ENCODE peak calls at places on chromosomes 12 and 14, in six cellular contexts. One of them, this sample, is unnamed.

GRCh38 chr12:93571360-93571853 is 1.1 kb upstream of the SOCS2 start:
- DNase-seq in CD4-positive, alpha-beta memory T cell: peak; percentile 55
- DNase-seq in BE2C: peak; percentile 67
- DNase-seq in lung: peak; percentile 71
- DNase-seq in PC-3: peak; percentile 63
- DNase-seq in tibial artery: peak; percentile 84
- DNase-seq in this sample: peak; percentile 77

GRCh38 chr12:104648746-104649145 is 192.0 kb downstream of the CHST11 start:
- DNase-seq in PC-3: no peak
- DNase-seq in lung: no peak
- DNase-seq in BE2C: no peak
- DNase-seq in tibial artery: no peak
- DNase-seq in CD4-positive, alpha-beta memory T cell: no peak
- DNase-seq in this sample: no peak

GRCh38 chr12:72272731-72273498 is 745 bp downstream of the TRHDE start:
- DNase-seq in CD4-positive, alpha-beta memory T cell: no peak
- DNase-seq in BE2C: no peak
- DNase-seq in lung: no peak
- DNase-seq in tibial artery: peak; percentile 60
- DNase-seq in PC-3: peak; percentile 21
- DNase-seq in this sample: peak; percentile 6

GRCh38 chr12:108542320-108542719 is 18.7 kb downstream of the SART3 start:
- DNase-seq in PC-3: no peak
- DNase-seq in tibial artery: no peak
- DNase-seq in CD4-positive, alpha-beta memory T cell: no peak
- DNase-seq in BE2C: no peak
- DNase-seq in lung: no peak
- DNase-seq in this sample: no peak

GRCh38 chr12:111076199-111076598 is 155.8 kb upstream of the MYL2 start:
- DNase-seq in tibial artery: no peak
- DNase-seq in CD4-positive, alpha-beta memory T cell: no peak
- DNase-seq in lung: no peak
- DNase-seq in PC-3: no peak
- DNase-seq in BE2C: no peak
- DNase-seq in this sample: no peak

GRCh38 chr14:60363275-60363674 is 114.3 kb downstream of the PPM1A start:
- DNase-seq in tibial artery: no peak
- DNase-seq in BE2C: no peak
- DNase-seq in lung: no peak
- DNase-seq in CD4-positive, alpha-beta memory T cell: no peak
- DNase-seq in PC-3: peak; percentile 96
- DNase-seq in this sample: no peak

GRCh38 chr12:91804533-91804932 is 341.1 kb downstream of the BTG1 start:
- DNase-seq in BE2C: no peak
- DNase-seq in PC-3: peak; percentile 39
- DNase-seq in tibial artery: no peak
- DNase-seq in CD4-positive, alpha-beta memory T cell: no peak
- DNase-seq in lung: no peak
- DNase-seq in this sample: no peak

GRCh38 chr12:128290938-128291337 is 24.0 kb downstream of the TMEM132C start:
- DNase-seq in BE2C: no peak
- DNase-seq in PC-3: no peak
- DNase-seq in CD4-positive, alpha-beta memory T cell: no peak
- DNase-seq in lung: no peak
- DNase-seq in tibial artery: no peak
- DNase-seq in this sample: no peak

GRCh38 chr12:87120440-87120839 is 864.2 kb upstream of the MGAT4C start:
- DNase-seq in tibial artery: no peak
- DNase-seq in lung: no peak
- DNase-seq in PC-3: peak; percentile 84
- DNase-seq in CD4-positive, alpha-beta memory T cell: no peak
- DNase-seq in BE2C: peak; percentile 40
- DNase-seq in this sample: peak; percentile 37

DNA sequence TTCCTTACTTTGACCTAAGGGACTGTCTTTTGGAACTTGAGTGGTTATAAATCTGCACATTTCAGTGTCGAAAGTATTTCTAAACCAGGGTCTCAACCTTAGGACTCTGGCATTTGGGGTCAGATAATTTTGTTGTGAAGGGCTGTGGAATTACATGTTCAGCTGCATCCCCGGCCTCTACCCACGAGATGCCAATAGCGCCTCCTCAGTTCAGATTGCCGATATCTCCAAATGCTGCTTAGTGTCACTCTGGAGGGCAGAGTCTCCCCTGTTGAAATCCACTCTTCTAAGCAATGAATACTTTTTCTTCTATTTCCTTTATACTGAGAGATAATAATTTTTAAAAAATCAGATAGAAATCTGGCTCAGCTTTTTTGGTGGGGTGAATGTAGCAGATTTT is 379.4 kb upstream of the RGS6 start:
- DNase-seq in BE2C: no peak
- DNase-seq in tibial artery: no peak
- DNase-seq in CD4-positive, alpha-beta memory T cell: no peak
- DNase-seq in lung: no peak
- DNase-seq in PC-3: no peak
- DNase-seq in this sample: no peak
- H3K4me1 ChIP-seq in BE2C: peaks cover 6% of the 10 kb centered on the region
- H3K4me1 ChIP-seq in tibial artery: peaks cover 29% of the 10 kb centered on the region
- H3K4me1 ChIP-seq in CD4-positive, alpha-beta memory T cell: peaks cover 51% of the 10 kb centered on the region
- H3K4me1 ChIP-seq in lung: peaks cover 2% of the 10 kb centered on the region
- H3K4me1 ChIP-seq in PC-3: no peaks in the 10 kb centered on the region
- H3K4me1 ChIP-seq in this sample: peaks cover 28% of the 10 kb centered on the region

DNA sequence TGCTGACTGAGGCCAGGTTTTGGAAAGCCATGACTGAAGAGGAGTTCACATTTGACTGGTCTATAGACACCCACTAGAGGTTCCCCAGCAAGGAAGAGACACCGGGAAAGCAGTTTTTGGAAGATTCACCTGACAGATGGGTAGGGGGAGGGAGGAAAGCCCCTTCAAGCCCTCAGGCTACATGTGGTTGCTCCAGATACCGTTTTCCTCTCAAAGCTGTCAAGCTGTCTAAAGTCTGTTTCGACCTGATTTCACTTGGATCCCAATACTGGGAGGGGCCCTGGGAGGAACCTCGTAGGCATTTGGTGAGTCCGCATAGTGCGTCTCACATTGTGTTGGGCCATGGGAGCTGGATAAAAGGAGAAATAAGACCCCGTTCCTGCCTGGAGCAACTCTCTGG is 1.7 kb upstream of the LRP1 start:
- DNase-seq in lung: no peak
- DNase-seq in PC-3: no peak
- DNase-seq in tibial artery: no peak
- DNase-seq in BE2C: no peak
- DNase-seq in CD4-positive, alpha-beta memory T cell: no peak
- DNase-seq in this sample: no peak
- H3K4me3 ChIP-seq in lung: no peak overlapping the region
- H3K4me3 ChIP-seq in PC-3: peak overlapping the region; percentile 94
- H3K4me3 ChIP-seq in tibial artery: peak overlapping the region; percentile 94
- H3K4me3 ChIP-seq in BE2C: no peak overlapping the region
- H3K4me3 ChIP-seq in CD4-positive, alpha-beta memory T cell: no peak overlapping the region
- H3K4me3 ChIP-seq in this sample: no peak overlapping the region

GRCh38 chr12:46530373-46531056 is 157.9 kb upstream of the SLC38A2 start:
- DNase-seq in lung: no peak
- DNase-seq in PC-3: no peak
- DNase-seq in BE2C: no peak
- DNase-seq in CD4-positive, alpha-beta memory T cell: no peak
- DNase-seq in tibial artery: no peak
- DNase-seq in this sample: no peak
- H3K27me3 ChIP-seq in lung: no peaks in the 10 kb centered on the region
- H3K27me3 ChIP-seq in PC-3: no peaks in the 10 kb centered on the region
- H3K27me3 ChIP-seq in BE2C: no peaks in the 10 kb centered on the region
- H3K27me3 ChIP-seq in CD4-positive, alpha-beta memory T cell: no peaks in the 10 kb centered on the region
- H3K27me3 ChIP-seq in tibial artery: no peaks in the 10 kb centered on the region
- H3K27me3 ChIP-seq in this sample: no peaks in the 10 kb centered on the region

DNA sequence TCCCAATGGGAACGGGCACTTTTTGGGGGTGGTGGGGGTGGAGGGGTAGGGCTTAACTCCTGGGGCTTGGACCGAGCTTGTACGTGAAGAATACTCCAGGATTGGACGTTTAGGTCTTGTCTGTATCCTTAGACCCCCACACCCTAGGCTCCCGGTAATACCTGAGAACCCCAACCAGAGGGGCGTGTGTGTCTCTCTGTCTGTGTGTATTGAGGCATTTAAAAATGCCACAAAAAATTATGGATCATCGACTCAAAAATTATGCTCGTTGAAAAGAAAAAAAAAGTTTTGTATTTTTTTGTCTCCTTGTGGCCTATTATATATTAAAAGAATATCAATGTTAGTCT is 456 bp downstream of the PPFIBP1 start:
- DNase-seq in PC-3: no peak
- DNase-seq in BE2C: no peak
- DNase-seq in lung: no peak
- DNase-seq in CD4-positive, alpha-beta memory T cell: no peak
- DNase-seq in tibial artery: no peak
- DNase-seq in this sample: no peak
- H3K4me1 ChIP-seq in PC-3: peaks cover 17% of the 10 kb centered on the region
- H3K4me1 ChIP-seq in BE2C: peaks cover 17% of the 10 kb centered on the region
- H3K4me1 ChIP-seq in lung: peaks cover 9% of the 10 kb centered on the region
- H3K4me1 ChIP-seq in CD4-positive, alpha-beta memory T cell: peaks cover 17% of the 10 kb centered on the region
- H3K4me1 ChIP-seq in tibial artery: peaks cover 32% of the 10 kb centered on the region
- H3K4me1 ChIP-seq in this sample: peaks cover 10% of the 10 kb centered on the region

GRCh38 chr14:55577229-55577628 is 2.8 kb upstream of the KTN1 start:
- DNase-seq in CD4-positive, alpha-beta memory T cell: no peak
- DNase-seq in BE2C: no peak
- DNase-seq in lung: no peak
- DNase-seq in tibial artery: no peak
- DNase-seq in PC-3: peak; percentile 97
- DNase-seq in this sample: no peak

GRCh38 chr14:55581011-55581806 is 1.2 kb downstream of the KTN1 start:
- DNase-seq in PC-3: peak; percentile 65
- DNase-seq in CD4-positive, alpha-beta memory T cell: peak; percentile 36
- DNase-seq in BE2C: peak; percentile 72
- DNase-seq in lung: peak; percentile 34
- DNase-seq in tibial artery: no peak
- DNase-seq in this sample: peak; percentile 63

GRCh38 chr14:55579724-55580400 is at the start of gene KTN1:
- DNase-seq in PC-3: peak; percentile 97
- DNase-seq in BE2C: peak; percentile 91
- DNase-seq in tibial artery: peak; percentile 90
- DNase-seq in CD4-positive, alpha-beta memory T cell: peak; percentile 89
- DNase-seq in lung: peak; percentile 81
- DNase-seq in this sample: peak; percentile 93

GRCh38 chr14:55580401-55581010 is 499 bp downstream of the KTN1 start:
- DNase-seq in PC-3: peak; percentile 43
- DNase-seq in lung: peak; percentile 41
- DNase-seq in tibial artery: peak; percentile 75
- DNase-seq in CD4-positive, alpha-beta memory T cell: no peak
- DNase-seq in BE2C: peak; percentile 59
- DNase-seq in this sample: peak; percentile 71

DNA sequence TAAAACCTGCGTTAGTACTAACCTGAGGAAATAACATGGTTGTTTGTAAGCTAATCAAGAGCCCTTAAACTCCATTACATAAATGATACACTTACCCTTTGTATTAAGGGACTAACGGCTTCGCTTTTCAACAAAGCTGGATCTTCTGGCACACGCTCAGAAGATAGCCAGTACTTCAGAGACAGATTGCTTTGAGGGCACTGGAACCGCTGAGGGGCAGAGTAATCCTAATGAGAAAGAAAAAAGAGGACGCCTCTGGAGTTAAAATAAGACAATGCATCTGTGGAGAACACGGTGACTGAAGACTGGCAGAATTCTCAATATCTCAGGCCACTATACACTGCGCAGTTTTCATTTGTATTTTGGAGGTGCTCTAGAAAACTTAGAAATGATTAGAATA is 1.5 kb upstream of the KTN1 start:
- DNase-seq in PC-3: no peak
- DNase-seq in BE2C: no peak
- DNase-seq in tibial artery: no peak
- DNase-seq in lung: no peak
- DNase-seq in CD4-positive, alpha-beta memory T cell: no peak
- DNase-seq in this sample: no peak
- H3K4me3 ChIP-seq in PC-3: peak overlapping the region; percentile 71
- H3K4me3 ChIP-seq in BE2C: peak overlapping the region; percentile 81
- H3K4me3 ChIP-seq in tibial artery: peak overlapping the region; percentile 86
- H3K4me3 ChIP-seq in lung: no peak overlapping the region
- H3K4me3 ChIP-seq in CD4-positive, alpha-beta memory T cell: no peak overlapping the region
- H3K4me3 ChIP-seq in this sample: peak overlapping the region; percentile 86

This sample was measured in cardiac muscle cell.